ENCODE peak calls at places on chromosomes 5 and 9, in nine cellular contexts. Y, I, Z, L, F, V, X, P and W are unnamed samples.

GRCh38 chr9:126002476-126003350 is 255.5 kb downstream of the PBX3 start:
- DNase-seq in Y (no peak), I (no peak), Z (no peak), L (peak), F (no peak), V (no peak), X (no peak), P (no peak), W (no peak)

GRCh38 chr9:71115448-71115975 is 5.9 kb downstream of the TRPM3 start:
- DNase-seq in Y (peak), I (no peak), Z (no peak), L (no peak), F (no peak), V (no peak), X (no peak), P (no peak), W (no peak)

GRCh38 chr5:77863181-77863580 is 87.0 kb upstream of the TBCA start:
- DNase-seq in Y (peak), I (no peak), Z (peak), L (no peak), F (no peak), V (no peak), X (no peak), P (no peak), W (no peak)

GRCh38 chr5:175120412-175120811 is 323.6 kb downstream of the DRD1 start:
- DNase-seq in Y (no peak), I (no peak), Z (no peak), L (no peak), F (no peak), V (no peak), X (no peak), P (no peak), W (no peak)

GRCh38 chr9:117250610-117251215 is 164.1 kb downstream of the ASTN2 start:
- DNase-seq in Y (no peak), I (no peak), Z (no peak), L (no peak), F (no peak), V (no peak), X (no peak), P (no peak), W (no peak)

GRCh38 chr5:180852510-180852909 is 8.6 kb downstream of the ZFP62 start:
- DNase-seq in Y (no peak), I (no peak), Z (peak), L (no peak), F (no peak), V (no peak), X (no peak), P (no peak), W (no peak)

GRCh38 chr9:133236291-133237071 is 27.4 kb upstream of the OBP2B start:
- DNase-seq in Y (no peak), I (no peak), Z (no peak), L (no peak), F (no peak), V (no peak), X (no peak), P (no peak), W (no peak)

GRCh38 chr9:34964458-34964857 is 6.4 kb downstream of the PHF24 start:
- DNase-seq in Y (no peak), I (no peak), Z (no peak), L (no peak), F (no peak), V (no peak), X (no peak), P (no peak), W (no peak)

GRCh38 chr5:148909001-148909400 is 82.6 kb downstream of the ADRB2 start:
- DNase-seq in Y (peak), I (peak), Z (no peak), L (no peak), F (no peak), V (no peak), X (no peak), P (no peak), W (peak)

GRCh38 chr5:167561796-167562195 is 729.6 kb upstream of the WWC1 start:
- DNase-seq in Y (no peak), I (no peak), Z (no peak), L (no peak), F (no peak), V (no peak), X (no peak), P (no peak), W (no peak)

GRCh38 chr9:127489471-127490115 is 38.3 kb downstream of the LRSAM1 start:
- DNase-seq in Y (no peak), I (no peak), Z (no peak), L (no peak), F (no peak), V (no peak), X (no peak), P (no peak), W (peak)

GRCh38 chr9:122498883-122499288 is 11.7 kb upstream of the OR1J2 start:
- DNase-seq in Y (peak), I (peak), Z (peak), L (no peak), F (peak), V (no peak), X (no peak), P (peak), W (peak)

GRCh38 chr9:127336708-127337352 is 60.1 kb upstream of the SLC2A8 start:
- DNase-seq in Y (peak), I (peak), Z (peak), L (peak), F (peak), V (no peak), X (no peak), P (no peak), W (peak)

GRCh38 chr5:16410338-16410737 is 55.3 kb downstream of the ZNF622 start:
- DNase-seq in Y (no peak), I (no peak), Z (no peak), L (no peak), F (no peak), V (no peak), X (no peak), P (no peak), W (no peak)